ENCODE peak calls at places on chromosomes 3 and 15, in six cellular contexts. One of them, this sample, is unnamed.

GRCh38 chr3:190517696-190518095 is 3.8 kb downstream of the IL1RAP start:
- DNase-seq in colonic mucosa: no peak
- DNase-seq in SJSA1: peak; percentile 9
- DNase-seq in neural progenitor cell: no peak
- DNase-seq in posterior cingulate gyrus: no peak
- DNase-seq in HT1080: peak; percentile 82
- DNase-seq in this sample: peak; percentile 45

GRCh38 chr15:60843482-60843881 is 364.5 kb upstream of the ICE2 start:
- DNase-seq in posterior cingulate gyrus: no peak
- DNase-seq in neural progenitor cell: no peak
- DNase-seq in colonic mucosa: no peak
- DNase-seq in SJSA1: no peak
- DNase-seq in HT1080: no peak
- DNase-seq in this sample: no peak

GRCh38 chr3:58531555-58531954 is 5.4 kb downstream of the ACOX2 start:
- DNase-seq in neural progenitor cell: no peak
- DNase-seq in colonic mucosa: peak; percentile 48
- DNase-seq in posterior cingulate gyrus: no peak
- DNase-seq in HT1080: no peak
- DNase-seq in SJSA1: no peak
- DNase-seq in this sample: no peak

GRCh38 chr3:101077361-101078011 is 84.3 kb upstream of the ABI3BP start:
- DNase-seq in neural progenitor cell: no peak
- DNase-seq in posterior cingulate gyrus: no peak
- DNase-seq in colonic mucosa: no peak
- DNase-seq in HT1080: peak; percentile 26
- DNase-seq in SJSA1: no peak
- DNase-seq in this sample: no peak

GRCh38 chr15:40439461-40440299 is 1.1 kb upstream of the BAHD1 start:
- DNase-seq in neural progenitor cell: peak; percentile 77
- DNase-seq in SJSA1: peak; percentile 38
- DNase-seq in posterior cingulate gyrus: peak; percentile 55
- DNase-seq in colonic mucosa: peak; percentile 59
- DNase-seq in HT1080: no peak
- DNase-seq in this sample: peak; percentile 84

GRCh38 chr3:108879915-108880314 is 57.3 kb downstream of the TRAT1 start:
- DNase-seq in colonic mucosa: no peak
- DNase-seq in posterior cingulate gyrus: no peak
- DNase-seq in SJSA1: no peak
- DNase-seq in neural progenitor cell: no peak
- DNase-seq in HT1080: peak; percentile 36
- DNase-seq in this sample: no peak

GRCh38 chr15:55786341-55786740 is 43.4 kb upstream of the PRTG start:
- DNase-seq in colonic mucosa: no peak
- DNase-seq in SJSA1: no peak
- DNase-seq in posterior cingulate gyrus: no peak
- DNase-seq in HT1080: no peak
- DNase-seq in neural progenitor cell: peak; percentile 61
- DNase-seq in this sample: no peak

GRCh38 chr3:153052096-153052460 is 109.9 kb upstream of the RAP2B start:
- DNase-seq in HT1080: peak; percentile 99
- DNase-seq in posterior cingulate gyrus: no peak
- DNase-seq in SJSA1: peak; percentile 73
- DNase-seq in colonic mucosa: peak; percentile 54
- DNase-seq in neural progenitor cell: no peak
- DNase-seq in this sample: no peak

GRCh38 chr15:65690173-65690572 is 68.4 kb downstream of the SLC24A1 start:
- DNase-seq in colonic mucosa: no peak
- DNase-seq in HT1080: no peak
- DNase-seq in posterior cingulate gyrus: no peak
- DNase-seq in neural progenitor cell: no peak
- DNase-seq in SJSA1: no peak
- DNase-seq in this sample: no peak

GRCh38 chr15:78360958-78361714 is 21.0 kb downstream of the CRABP1 start:
- DNase-seq in neural progenitor cell: no peak
- DNase-seq in SJSA1: no peak
- DNase-seq in HT1080: no peak
- DNase-seq in posterior cingulate gyrus: no peak
- DNase-seq in colonic mucosa: no peak
- DNase-seq in this sample: no peak

GRCh38 chr15:73371812-73372211 is 3.1 kb upstream of the HCN4 start:
- DNase-seq in colonic mucosa: no peak
- DNase-seq in neural progenitor cell: no peak
- DNase-seq in HT1080: no peak
- DNase-seq in SJSA1: no peak
- DNase-seq in posterior cingulate gyrus: no peak
- DNase-seq in this sample: no peak

GRCh38 chr3:89964347-89964746 is 856.9 kb downstream of the EPHA3 start:
- DNase-seq in SJSA1: no peak
- DNase-seq in colonic mucosa: no peak
- DNase-seq in posterior cingulate gyrus: no peak
- DNase-seq in HT1080: no peak
- DNase-seq in neural progenitor cell: no peak
- DNase-seq in this sample: no peak

GRCh38 chr15:45157056-45157455 is 27.3 kb downstream of the DUOX1 start:
- DNase-seq in neural progenitor cell: no peak
- DNase-seq in HT1080: peak; percentile 54
- DNase-seq in colonic mucosa: no peak
- DNase-seq in posterior cingulate gyrus: no peak
- DNase-seq in SJSA1: no peak
- DNase-seq in this sample: no peak

GRCh38 chr3:50416736-50417636 is 57.7 kb upstream of the TMEM115 start:
- DNase-seq in colonic mucosa: no peak
- DNase-seq in neural progenitor cell: no peak
- DNase-seq in HT1080: no peak
- DNase-seq in SJSA1: no peak
- DNase-seq in posterior cingulate gyrus: no peak
- DNase-seq in this sample: no peak

This sample was measured in H54.